ENCODE peak calls at places on chromosomes 7 and 10, in six cellular contexts. V is tibial artery, J is hepatocyte, R is ascending aorta, U is AG10803, M is colonic mucosa. D is an unnamed sample.

GRCh38 chr7:26305048-26305868 is 13.6 kb downstream of the SNX10 start:
- DNase-seq in U (no peak), V (no peak), R (no peak), J (peak), M (no peak), D (no peak)

GRCh38 chr10:84957427-84957826 is 629.0 kb downstream of the CCSER2 start:
- DNase-seq in J (no peak), R (no peak), M (no peak), V (no peak), U (no peak), D (no peak)

GRCh38 chr10:44733743-44734488 is 177.2 kb upstream of the TMEM72 start:
- DNase-seq in M (no peak), V (no peak), J (no peak), U (no peak), R (no peak), D (no peak)

GRCh38 chr10:75818552-75818951 is 387.1 kb downstream of the LRMDA start:
- DNase-seq in U (no peak), V (no peak), M (no peak), R (no peak), J (peak), D (no peak)

GRCh38 chr7:139828880-139829653 is at the start of gene TBXAS1:
- DNase-seq in M (peak), V (no peak), J (peak), R (no peak), U (no peak), D (no peak)

GRCh38 chr10:6128591-6129383 is 40.0 kb downstream of the RBM17 start:
- DNase-seq in R (no peak), V (peak), U (peak), J (peak), M (no peak), D (no peak)

GRCh38 chr10:69061305-69062161 is 26.4 kb upstream of the SRGN start:
- DNase-seq in J (peak), M (peak), R (peak), U (peak), V (peak), D (peak)

GRCh38 chr10:78853864-78854263 is 214.9 kb upstream of the ZMIZ1 start:
- DNase-seq in M (no peak), V (no peak), R (no peak), U (no peak), J (no peak), D (no peak)

GRCh38 chr7:33128631-33128989 is 754 bp upstream of the BBS9 start:
- DNase-seq in M (no peak), V (no peak), U (no peak), J (no peak), R (no peak), D (no peak)

GRCh38 chr7:150830957-150831356 is 21.4 kb upstream of the AOC1 start:
- DNase-seq in J (peak), R (no peak), M (peak), U (no peak), V (no peak), D (no peak)

GRCh38 chr10:46014683-46015405 is 15.6 kb downstream of the NCOA4 start:
- DNase-seq in M (no peak), R (no peak), J (no peak), V (no peak), U (peak), D (no peak)
- TF ChIP-seq CTCF in M (no peak), R (no peak), J (no peak), V (no peak), U (no peak), D (no peak)

GRCh38 chr10:72331575-72332422 is 22.9 kb downstream of the DNAJB12 start:
- DNase-seq in V (peak), M (peak), J (peak), R (peak), U (peak), D (no peak)
- H3K4me3 ChIP-seq in V (no peak), M (no peak), J (no peak), R (no peak), U (no peak), D (no peak)

DNA sequence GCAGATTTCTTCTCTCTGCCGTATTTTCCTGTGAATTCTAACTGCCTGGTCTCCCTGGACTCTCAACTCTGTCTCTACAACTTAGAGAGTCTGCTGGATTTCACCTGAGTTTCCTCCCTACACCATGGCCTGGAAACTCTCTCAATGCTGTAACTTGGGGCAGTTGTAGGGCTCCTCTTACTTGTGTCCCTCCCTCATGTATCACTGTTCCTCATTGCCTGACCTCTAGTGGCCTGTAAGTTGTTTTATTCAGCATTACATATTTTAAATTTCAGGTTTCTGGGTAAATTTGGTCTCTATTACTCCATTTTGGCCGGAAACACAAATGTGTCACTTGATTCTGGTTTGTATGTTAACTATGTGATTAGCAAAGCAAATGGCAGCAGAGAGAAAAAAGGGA is 70.9 kb downstream of the DYNC1I1 start:
- DNase-seq in V (no peak), R (no peak), J (no peak), M (no peak), U (peak), D (no peak)
- TF ChIP-seq CTCF in V (no peak), R (no peak), J (peak), M (no peak), U (peak), D (no peak)

GRCh38 chr7:99729501-99730261 is 5.3 kb downstream of the CYP3A7 start:
- DNase-seq in R (no peak), V (no peak), M (no peak), J (peak), U (peak), D (no peak)
- H3K4me3 ChIP-seq in R (no peak), V (no peak), M (no peak), J (no peak), U (no peak), D (no peak)

DNA sequence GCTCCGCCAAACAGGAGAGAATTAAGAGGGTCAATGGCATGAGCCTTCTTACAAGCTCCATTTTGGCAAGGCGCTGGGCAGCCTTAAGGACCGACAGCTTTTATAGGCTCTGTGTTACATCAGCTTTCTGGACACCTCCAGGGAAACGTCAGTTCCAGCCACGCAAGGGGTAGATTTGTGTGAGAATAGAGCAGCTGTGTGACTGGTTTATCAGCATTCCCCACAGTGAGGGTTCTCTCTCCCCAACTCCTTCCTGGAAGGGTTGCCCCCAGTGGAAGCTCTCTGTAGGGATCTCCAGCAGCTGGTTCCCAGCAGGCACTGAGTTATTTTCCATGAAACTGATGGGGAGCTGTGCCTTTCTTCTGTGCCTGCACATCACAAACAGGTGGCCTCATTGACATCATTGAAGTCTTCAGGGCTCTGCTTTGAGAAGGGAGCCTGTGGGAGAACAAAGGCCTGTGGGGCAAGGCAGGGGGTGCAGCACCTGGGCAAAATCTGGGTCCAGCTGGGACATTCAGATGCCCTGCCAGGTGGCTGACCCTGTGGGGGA is at the start of gene CUZD1:
- DNase-seq in M (no peak), V (no peak), J (no peak), R (no peak), U (no peak), D (no peak)
- TF ChIP-seq CTCF in M (no peak), V (no peak), J (no peak), R (no peak), U (no peak), D (no peak)

DNA sequence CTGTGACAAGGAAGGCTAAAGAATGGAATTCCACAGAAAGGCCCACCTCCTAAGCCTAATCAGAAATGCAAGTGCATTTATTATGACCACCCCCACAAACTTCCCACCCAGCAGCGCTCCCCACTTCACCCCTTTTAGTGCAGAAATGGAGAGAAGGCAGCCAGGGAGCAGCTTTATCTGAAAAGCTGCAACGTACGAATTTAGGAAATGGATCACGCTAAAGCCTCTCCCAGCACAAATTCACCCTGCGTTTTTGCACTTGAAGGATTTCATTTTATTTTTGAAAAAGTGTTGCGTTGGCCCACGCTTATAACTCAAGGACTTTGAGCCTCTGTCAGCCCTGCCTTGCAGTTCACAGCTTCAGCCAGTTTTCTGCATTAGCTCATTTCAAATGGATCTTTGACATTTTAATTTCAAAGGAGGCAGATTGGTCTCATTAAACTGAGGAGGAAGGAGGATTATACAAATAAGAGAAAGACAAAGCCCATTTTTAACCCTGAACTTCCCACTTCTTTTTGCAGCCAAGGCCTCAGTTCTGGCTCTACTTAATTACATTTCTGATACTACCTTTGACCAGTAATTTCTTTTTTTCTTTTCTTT is 556.1 kb downstream of the KCNMA1 start:
- DNase-seq in U (no peak), M (no peak), R (no peak), V (no peak), J (no peak), D (no peak)
- H3K4me3 ChIP-seq in U (no peak), M (no peak), R (no peak), V (no peak), J (no peak), D (no peak)

GRCh38 chr10:113068178-113068890 is 118.3 kb downstream of the TCF7L2 start:
- DNase-seq in V (no peak), M (no peak), J (no peak), R (no peak), U (no peak), D (no peak)
- TF ChIP-seq CTCF in V (no peak), M (no peak), J (no peak), R (no peak), U (no peak), D (no peak)

D was measured in HFF-Myc.